ENCODE peak calls at places on chromosomes 7 and 10, in nine cellular contexts. D, W, T, Q, O, P, L, J and E are unnamed samples.
A peak's percentile ranks its signal among the peaks of the same experiment; 100 is the strongest.

GRCh38 chr7:45470031-45470430 is 104.1 kb upstream of the ADCY1 start:
- DNase-seq in D (no peak), W (no peak), T (no peak), Q (no peak), O (no peak), P (no peak), L (no peak), J (no peak), E (no peak)

GRCh38 chr10:1698185-1698584 is 39.1 kb downstream of the ADARB2 start:
- DNase-seq in D (no peak), W (no peak), T (no peak), Q (no peak), O (no peak), P (no peak), L (no peak), J (no peak), E (no peak)

GRCh38 chr10:60733189-60733815 is 45.0 kb upstream of the CDK1 start:
- DNase-seq in D (no peak), W (peak; percentile 30), T (no peak), Q (no peak), O (peak; percentile 83), P (no peak), L (peak; percentile 4), J (peak; percentile 87), E (no peak)

GRCh38 chr7:157690058-157690832 is 353.4 kb downstream of the DNAJB6 start:
- DNase-seq in D (no peak), W (no peak), T (no peak), Q (no peak), O (peak; percentile 44), P (no peak), L (no peak), J (peak; percentile 62), E (peak; percentile 61)

GRCh38 chr7:73799282-73800141 is 29.4 kb upstream of the CLDN3 start:
- DNase-seq in D (no peak), W (no peak), T (no peak), Q (no peak), O (peak; percentile 19), P (no peak), L (no peak), J (no peak), E (no peak)

GRCh38 chr7:107309296-107309695 is 140.5 kb downstream of the HBP1 start:
- DNase-seq in D (no peak), W (no peak), T (no peak), Q (no peak), O (no peak), P (no peak), L (no peak), J (no peak), E (no peak)

GRCh38 chr7:132544999-132545398 is 31.3 kb downstream of the PLXNA4 start:
- DNase-seq in D (no peak), W (no peak), T (no peak), Q (no peak), O (no peak), P (no peak), L (no peak), J (no peak), E (no peak)

GRCh38 chr7:36777855-36778254 is 53.6 kb upstream of the AOAH start:
- DNase-seq in D (no peak), W (no peak), T (no peak), Q (no peak), O (no peak), P (no peak), L (no peak), J (no peak), E (no peak)

GRCh38 chr7:27921081-27921836 is 181.3 kb downstream of the TAX1BP1 start:
- DNase-seq in D (peak; percentile 89), W (peak; percentile 11), T (peak; percentile 55), Q (no peak), O (no peak), P (no peak), L (peak; percentile 91), J (no peak), E (no peak)

GRCh38 chr10:588246-589165 is 101.0 kb downstream of the DIP2C start:
- DNase-seq in D (peak; percentile 36), W (no peak), T (no peak), Q (peak; percentile 20), O (no peak), P (peak; percentile 75), L (peak; percentile 50), J (peak; percentile 86), E (peak; percentile 70)

GRCh38 chr10:32068569-32068968 is 12.3 kb upstream of the KIF5B start:
- DNase-seq in D (no peak), W (no peak), T (no peak), Q (no peak), O (no peak), P (no peak), L (no peak), J (no peak), E (no peak)

GRCh38 chr7:90661290-90662151 is 65.4 kb downstream of the CDK14 start:
- DNase-seq in D (peak; percentile 52), W (no peak), T (peak; percentile 15), Q (no peak), O (no peak), P (no peak), L (peak; percentile 77), J (no peak), E (no peak)

GRCh38 chr7:41921453-41921912 is 218.6 kb upstream of the INHBA start:
- DNase-seq in D (no peak), W (no peak), T (no peak), Q (peak; percentile 50), O (no peak), P (peak; percentile 49), L (peak; percentile 83), J (no peak), E (no peak)

GRCh38 chr7:76281706-76282343 is 20.6 kb upstream of the HSPB1 start:
- DNase-seq in D (no peak), W (no peak), T (no peak), Q (no peak), O (no peak), P (no peak), L (no peak), J (no peak), E (no peak)
- H3K4me3 ChIP-seq in D (peak overlapping the region; percentile 20), W (no peak overlapping the region), T (peak overlapping the region; percentile 35), Q (peak overlapping the region; percentile 56), O (peak overlapping the region; percentile 47), P (peak overlapping the region; percentile 51), L (peak overlapping the region; percentile 37), J (no peak overlapping the region), E (peak overlapping the region; percentile 84)

DNA sequence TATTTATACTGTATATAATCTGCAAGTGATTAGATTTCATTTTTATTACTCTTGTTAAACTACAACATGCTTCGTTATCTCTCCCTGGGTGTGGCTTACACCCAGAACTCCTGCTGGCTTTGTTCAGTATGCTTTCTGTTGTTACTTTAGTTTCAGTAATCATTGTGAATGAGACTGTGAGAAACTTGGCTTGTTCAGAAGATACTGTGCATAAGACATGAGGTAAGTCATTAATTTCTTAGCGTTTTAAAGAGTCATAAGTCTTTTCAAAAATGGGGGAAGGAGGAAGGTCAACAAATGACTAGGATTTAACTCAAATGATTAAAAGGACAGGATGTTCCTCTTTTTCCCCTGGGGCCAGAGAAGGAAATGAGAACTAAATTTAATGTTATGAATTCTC is 11.6 kb upstream of the ADD3 start:
- DNase-seq in D (no peak), W (peak; percentile 66), T (no peak), Q (no peak), O (no peak), P (no peak), L (peak; percentile 62), J (no peak), E (no peak)
- H3K4me3 ChIP-seq in D (no peak overlapping the region), W (no peak overlapping the region), T (no peak overlapping the region), Q (no peak overlapping the region), O (peak overlapping the region; percentile 37), P (no peak overlapping the region), L (no peak overlapping the region), J (no peak overlapping the region), E (no peak overlapping the region)

DNA sequence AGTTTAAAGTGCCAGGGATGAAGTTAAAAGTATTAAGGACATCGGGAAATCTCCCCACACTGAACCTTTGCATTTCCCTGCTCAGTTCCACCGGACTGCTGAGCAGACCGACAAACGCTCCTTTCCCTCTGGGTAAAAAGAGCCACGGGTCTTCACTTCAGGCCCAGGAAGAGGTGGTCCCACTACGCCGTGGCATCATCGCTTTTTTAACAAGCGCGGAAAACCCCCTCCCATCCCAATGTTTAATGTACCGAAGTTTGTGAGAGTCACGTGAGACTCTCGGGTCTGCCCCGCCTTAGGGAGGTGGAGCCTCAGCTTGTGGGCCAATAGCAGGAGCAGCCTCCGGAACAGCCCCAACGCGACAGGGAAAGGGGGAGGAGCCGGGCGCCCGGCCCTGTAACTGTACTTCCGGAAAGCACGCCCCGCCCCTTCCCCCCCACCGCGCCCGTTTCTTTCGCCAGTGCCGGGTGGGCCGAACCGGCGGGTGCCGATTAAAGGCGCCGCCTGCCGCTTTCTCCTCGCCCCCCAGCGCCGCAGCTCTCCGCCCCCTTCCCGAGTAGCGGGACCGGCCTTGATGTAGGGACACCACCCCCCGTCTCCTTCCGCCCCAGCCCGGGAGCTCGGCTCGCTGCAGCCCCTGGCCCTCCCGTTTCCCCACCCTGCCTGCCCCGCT is 2.3 kb upstream of the TRIM8 start:
- DNase-seq in D (peak; percentile 98), W (peak; percentile 96), T (peak; percentile 89), Q (peak; percentile 99), O (peak; percentile 99), P (peak; percentile 99), L (peak; percentile 96), J (peak; percentile 100), E (peak; percentile 99)
- H3K4me3 ChIP-seq in D (peak overlapping the region; percentile 85), W (peak overlapping the region; percentile 78), T (peak overlapping the region; percentile 63), Q (peak overlapping the region; percentile 90), O (peak overlapping the region; percentile 73), P (peak overlapping the region; percentile 90), L (peak overlapping the region; percentile 95), J (peak overlapping the region; percentile 93), E (peak overlapping the region; percentile 77)

GRCh38 chr7:102456327-102456726 is 8.3 kb downstream of the ALKBH4 start:
- DNase-seq in D (peak; percentile 57), W (no peak), T (peak; percentile 22), Q (no peak), O (no peak), P (no peak), L (no peak), J (no peak), E (no peak)
- H3K4me3 ChIP-seq in D (no peak overlapping the region), W (no peak overlapping the region), T (no peak overlapping the region), Q (no peak overlapping the region), O (no peak overlapping the region), P (no peak overlapping the region), L (no peak overlapping the region), J (no peak overlapping the region), E (no peak overlapping the region)

GRCh38 chr10:26860542-26861325 is at the start of gene ABI1:
- DNase-seq in D (peak; percentile 99), W (peak; percentile 93), T (peak; percentile 96), Q (peak; percentile 97), O (peak; percentile 98), P (peak; percentile 96), L (peak; percentile 99), J (peak; percentile 99), E (peak; percentile 98)

GRCh38 chr10:26859241-26860025 is 1.3 kb downstream of the ABI1 start:
- DNase-seq in D (peak; percentile 22), W (no peak), T (no peak), Q (no peak), O (no peak), P (no peak), L (peak; percentile 27), J (no peak), E (no peak)

GRCh38 chr10:26857991-26858706 is 2.6 kb downstream of the ABI1 start:
- DNase-seq in D (no peak), W (peak; percentile 46), T (no peak), Q (no peak), O (no peak), P (no peak), L (peak; percentile 14), J (no peak), E (no peak)

GRCh38 chr10:26860026-26860541 is 674 bp downstream of the ABI1 start:
- DNase-seq in D (peak; percentile 84), W (no peak), T (peak; percentile 31), Q (peak; percentile 64), O (peak; percentile 73), P (peak; percentile 56), L (peak; percentile 69), J (peak; percentile 91), E (peak; percentile 85)

GRCh38 chr10:26858707-26859034 is 2.1 kb downstream of the ABI1 start:
- DNase-seq in D (no peak), W (no peak), T (no peak), Q (no peak), O (no peak), P (no peak), L (peak; percentile 24), J (no peak), E (no peak)
- H3K4me3 ChIP-seq in D (peak overlapping the region; percentile 85), W (peak overlapping the region; percentile 94), T (peak overlapping the region; percentile 74), Q (peak overlapping the region; percentile 88), O (peak overlapping the region; percentile 83), P (peak overlapping the region; percentile 91), L (peak overlapping the region; percentile 95), J (peak overlapping the region; percentile 96), E (peak overlapping the region; percentile 86)